ENCODE peak calls at places on chromosomes 1 and 21, in ten cellular contexts. One of them, this sample, is unnamed.

GRCh38 chr1:208054485-208054884 is 143.6 kb upstream of the CD34 start:
- DNase-seq in AG09319: no peak
- DNase-seq in upper lobe of right lung: no peak
- DNase-seq in AG04450: no peak
- DNase-seq in heart left ventricle: no peak
- DNase-seq in IMR-90: no peak
- DNase-seq in CD8-positive, alpha-beta T cell: no peak
- DNase-seq in body of pancreas: no peak
- DNase-seq in GM23338: no peak
- DNase-seq in cardiac fibroblast: peak
- DNase-seq in this sample: no peak

GRCh38 chr1:181090653-181091126 is 2.2 kb downstream of the IER5 start:
- DNase-seq in AG09319: no peak
- DNase-seq in upper lobe of right lung: no peak
- DNase-seq in AG04450: no peak
- DNase-seq in heart left ventricle: no peak
- DNase-seq in IMR-90: no peak
- DNase-seq in CD8-positive, alpha-beta T cell: no peak
- DNase-seq in body of pancreas: no peak
- DNase-seq in GM23338: no peak
- DNase-seq in cardiac fibroblast: no peak
- DNase-seq in this sample: no peak

GRCh38 chr1:153649867-153650235 is 8.7 kb upstream of the SNAPIN start:
- DNase-seq in AG09319: no peak
- DNase-seq in upper lobe of right lung: no peak
- DNase-seq in AG04450: no peak
- DNase-seq in heart left ventricle: peak
- DNase-seq in IMR-90: no peak
- DNase-seq in CD8-positive, alpha-beta T cell: no peak
- DNase-seq in body of pancreas: peak
- DNase-seq in GM23338: no peak
- DNase-seq in cardiac fibroblast: no peak
- DNase-seq in this sample: no peak

GRCh38 chr1:17141441-17142197 is 22.4 kb upstream of the PADI2 start:
- DNase-seq in AG09319: no peak
- DNase-seq in upper lobe of right lung: no peak
- DNase-seq in AG04450: no peak
- DNase-seq in heart left ventricle: no peak
- DNase-seq in IMR-90: no peak
- DNase-seq in CD8-positive, alpha-beta T cell: no peak
- DNase-seq in body of pancreas: no peak
- DNase-seq in GM23338: no peak
- DNase-seq in cardiac fibroblast: no peak
- DNase-seq in this sample: peak

GRCh38 chr1:199701731-199702130 is 325.8 kb upstream of the NR5A2 start:
- DNase-seq in AG09319: no peak
- DNase-seq in upper lobe of right lung: no peak
- DNase-seq in AG04450: no peak
- DNase-seq in heart left ventricle: no peak
- DNase-seq in IMR-90: peak
- DNase-seq in CD8-positive, alpha-beta T cell: no peak
- DNase-seq in body of pancreas: no peak
- DNase-seq in GM23338: no peak
- DNase-seq in cardiac fibroblast: peak
- DNase-seq in this sample: no peak

GRCh38 chr1:170776777-170777176 is 112.8 kb downstream of the PRRX1 start:
- DNase-seq in AG09319: no peak
- DNase-seq in upper lobe of right lung: no peak
- DNase-seq in AG04450: no peak
- DNase-seq in heart left ventricle: no peak
- DNase-seq in IMR-90: no peak
- DNase-seq in CD8-positive, alpha-beta T cell: no peak
- DNase-seq in body of pancreas: no peak
- DNase-seq in GM23338: no peak
- DNase-seq in cardiac fibroblast: no peak
- DNase-seq in this sample: no peak

GRCh38 chr21:33848252-33848953 is 67.2 kb downstream of the ATP5PO start:
- DNase-seq in AG09319: no peak
- DNase-seq in upper lobe of right lung: no peak
- DNase-seq in AG04450: no peak
- DNase-seq in heart left ventricle: no peak
- DNase-seq in IMR-90: no peak
- DNase-seq in CD8-positive, alpha-beta T cell: no peak
- DNase-seq in body of pancreas: no peak
- DNase-seq in GM23338: no peak
- DNase-seq in cardiac fibroblast: no peak
- DNase-seq in this sample: no peak

GRCh38 chr1:232474821-232475220 is 155.1 kb downstream of the SIPA1L2 start:
- DNase-seq in AG09319: no peak
- DNase-seq in upper lobe of right lung: no peak
- DNase-seq in AG04450: no peak
- DNase-seq in heart left ventricle: no peak
- DNase-seq in IMR-90: peak
- DNase-seq in CD8-positive, alpha-beta T cell: no peak
- DNase-seq in body of pancreas: no peak
- DNase-seq in GM23338: no peak
- DNase-seq in cardiac fibroblast: peak
- DNase-seq in this sample: no peak

GRCh38 chr1:54559771-54560231 is 11.8 kb downstream of the ACOT11 start:
- DNase-seq in AG09319: no peak
- DNase-seq in upper lobe of right lung: peak
- DNase-seq in AG04450: no peak
- DNase-seq in heart left ventricle: peak
- DNase-seq in IMR-90: no peak
- DNase-seq in CD8-positive, alpha-beta T cell: no peak
- DNase-seq in body of pancreas: no peak
- DNase-seq in GM23338: no peak
- DNase-seq in cardiac fibroblast: no peak
- DNase-seq in this sample: no peak

GRCh38 chr21:46556802-46557201 is 48.1 kb downstream of the S100B start:
- DNase-seq in AG09319: no peak
- DNase-seq in upper lobe of right lung: no peak
- DNase-seq in AG04450: no peak
- DNase-seq in heart left ventricle: no peak
- DNase-seq in IMR-90: no peak
- DNase-seq in CD8-positive, alpha-beta T cell: no peak
- DNase-seq in body of pancreas: no peak
- DNase-seq in GM23338: no peak
- DNase-seq in cardiac fibroblast: no peak
- DNase-seq in this sample: no peak

GRCh38 chr1:202798260-202798659 is 10.0 kb downstream of the KDM5B start:
- DNase-seq in AG09319: no peak
- DNase-seq in upper lobe of right lung: no peak
- DNase-seq in AG04450: no peak
- DNase-seq in heart left ventricle: no peak
- DNase-seq in IMR-90: no peak
- DNase-seq in CD8-positive, alpha-beta T cell: no peak
- DNase-seq in body of pancreas: no peak
- DNase-seq in GM23338: no peak
- DNase-seq in cardiac fibroblast: no peak
- DNase-seq in this sample: no peak

GRCh38 chr1:108561731-108562326 is 1.9 kb downstream of the EEIG2 start:
- DNase-seq in AG09319: no peak
- DNase-seq in upper lobe of right lung: peak
- DNase-seq in AG04450: no peak
- DNase-seq in heart left ventricle: peak
- DNase-seq in IMR-90: no peak
- DNase-seq in CD8-positive, alpha-beta T cell: peak
- DNase-seq in body of pancreas: peak
- DNase-seq in GM23338: peak
- DNase-seq in cardiac fibroblast: peak
- DNase-seq in this sample: peak

GRCh38 chr1:108559215-108560142 is at the start of gene EEIG2:
- DNase-seq in AG09319: peak
- DNase-seq in upper lobe of right lung: peak
- DNase-seq in AG04450: peak
- DNase-seq in heart left ventricle: peak
- DNase-seq in IMR-90: peak
- DNase-seq in CD8-positive, alpha-beta T cell: peak
- DNase-seq in body of pancreas: peak
- DNase-seq in GM23338: peak
- DNase-seq in cardiac fibroblast: peak
- DNase-seq in this sample: peak

GRCh38 chr1:108560430-108561144 is 687 bp downstream of the EEIG2 start:
- DNase-seq in AG09319: no peak
- DNase-seq in upper lobe of right lung: peak
- DNase-seq in AG04450: no peak
- DNase-seq in heart left ventricle: peak
- DNase-seq in IMR-90: peak
- DNase-seq in CD8-positive, alpha-beta T cell: peak
- DNase-seq in body of pancreas: peak
- DNase-seq in GM23338: peak
- DNase-seq in cardiac fibroblast: peak
- DNase-seq in this sample: no peak

GRCh38 chr1:108560143-108560429 is 186 bp downstream of the EEIG2 start:
- DNase-seq in AG09319: no peak
- DNase-seq in upper lobe of right lung: peak
- DNase-seq in AG04450: no peak
- DNase-seq in heart left ventricle: no peak
- DNase-seq in IMR-90: no peak
- DNase-seq in CD8-positive, alpha-beta T cell: no peak
- DNase-seq in body of pancreas: no peak
- DNase-seq in GM23338: no peak
- DNase-seq in cardiac fibroblast: no peak
- DNase-seq in this sample: no peak

GRCh38 chr1:108561145-108561458 is 1.2 kb downstream of the EEIG2 start:
- DNase-seq in AG09319: no peak
- DNase-seq in upper lobe of right lung: no peak
- DNase-seq in AG04450: no peak
- DNase-seq in heart left ventricle: no peak
- DNase-seq in IMR-90: no peak
- DNase-seq in CD8-positive, alpha-beta T cell: no peak
- DNase-seq in body of pancreas: no peak
- DNase-seq in GM23338: no peak
- DNase-seq in cardiac fibroblast: no peak
- DNase-seq in this sample: peak
- TF ChIP-seq CTCF in AG09319: no peak
- TF ChIP-seq CTCF in upper lobe of right lung: no peak
- TF ChIP-seq CTCF in AG04450: no peak
- TF ChIP-seq CTCF in heart left ventricle: peak
- TF ChIP-seq CTCF in IMR-90: no peak
- TF ChIP-seq CTCF in CD8-positive, alpha-beta T cell: no peak
- TF ChIP-seq CTCF in body of pancreas: no peak
- TF ChIP-seq CTCF in GM23338: no peak
- TF ChIP-seq CTCF in cardiac fibroblast: no peak
- TF ChIP-seq CTCF in this sample: no peak

GRCh38 chr1:67522793-67523192 is 92.6 kb upstream of the SERBP1 start:
- DNase-seq in AG09319: no peak
- DNase-seq in upper lobe of right lung: no peak
- DNase-seq in AG04450: no peak
- DNase-seq in heart left ventricle: no peak
- DNase-seq in IMR-90: no peak
- DNase-seq in CD8-positive, alpha-beta T cell: no peak
- DNase-seq in body of pancreas: no peak
- DNase-seq in GM23338: no peak
- DNase-seq in cardiac fibroblast: no peak
- DNase-seq in this sample: no peak

GRCh38 chr1:67525053-67525760 is 95.0 kb upstream of the SERBP1 start:
- DNase-seq in AG09319: no peak
- DNase-seq in upper lobe of right lung: no peak
- DNase-seq in AG04450: no peak
- DNase-seq in heart left ventricle: no peak
- DNase-seq in IMR-90: no peak
- DNase-seq in CD8-positive, alpha-beta T cell: no peak
- DNase-seq in body of pancreas: no peak
- DNase-seq in GM23338: no peak
- DNase-seq in cardiac fibroblast: no peak
- DNase-seq in this sample: no peak

GRCh38 chr1:67528141-67528540 is 97.9 kb upstream of the SERBP1 start:
- DNase-seq in AG09319: no peak
- DNase-seq in upper lobe of right lung: no peak
- DNase-seq in AG04450: no peak
- DNase-seq in heart left ventricle: no peak
- DNase-seq in IMR-90: no peak
- DNase-seq in CD8-positive, alpha-beta T cell: no peak
- DNase-seq in body of pancreas: no peak
- DNase-seq in GM23338: no peak
- DNase-seq in cardiac fibroblast: no peak
- DNase-seq in this sample: no peak

GRCh38 chr1:67522001-67522441 is 91.8 kb upstream of the SERBP1 start:
- DNase-seq in AG09319: no peak
- DNase-seq in upper lobe of right lung: no peak
- DNase-seq in AG04450: no peak
- DNase-seq in heart left ventricle: no peak
- DNase-seq in IMR-90: no peak
- DNase-seq in CD8-positive, alpha-beta T cell: no peak
- DNase-seq in body of pancreas: no peak
- DNase-seq in GM23338: no peak
- DNase-seq in cardiac fibroblast: no peak
- DNase-seq in this sample: no peak

GRCh38 chr1:67524143-67525052 is 94.2 kb upstream of the SERBP1 start:
- DNase-seq in AG09319: no peak
- DNase-seq in upper lobe of right lung: no peak
- DNase-seq in AG04450: no peak
- DNase-seq in heart left ventricle: no peak
- DNase-seq in IMR-90: no peak
- DNase-seq in CD8-positive, alpha-beta T cell: no peak
- DNase-seq in body of pancreas: no peak
- DNase-seq in GM23338: peak
- DNase-seq in cardiac fibroblast: peak
- DNase-seq in this sample: no peak
- TF ChIP-seq CTCF in AG09319: no peak
- TF ChIP-seq CTCF in upper lobe of right lung: peak
- TF ChIP-seq CTCF in AG04450: peak
- TF ChIP-seq CTCF in heart left ventricle: no peak
- TF ChIP-seq CTCF in IMR-90: peak
- TF ChIP-seq CTCF in CD8-positive, alpha-beta T cell: no peak
- TF ChIP-seq CTCF in body of pancreas: no peak
- TF ChIP-seq CTCF in GM23338: peak
- TF ChIP-seq CTCF in cardiac fibroblast: peak
- TF ChIP-seq CTCF in this sample: peak

GRCh38 chr1:76807543-76808260 is 59.6 kb upstream of the ST6GALNAC5 start:
- DNase-seq in AG09319: no peak
- DNase-seq in upper lobe of right lung: no peak
- DNase-seq in AG04450: no peak
- DNase-seq in heart left ventricle: no peak
- DNase-seq in IMR-90: no peak
- DNase-seq in CD8-positive, alpha-beta T cell: no peak
- DNase-seq in body of pancreas: no peak
- DNase-seq in GM23338: no peak
- DNase-seq in cardiac fibroblast: no peak
- DNase-seq in this sample: no peak
- TF ChIP-seq CTCF in AG09319: no peak
- TF ChIP-seq CTCF in upper lobe of right lung: no peak
- TF ChIP-seq CTCF in AG04450: no peak
- TF ChIP-seq CTCF in heart left ventricle: no peak
- TF ChIP-seq CTCF in IMR-90: no peak
- TF ChIP-seq CTCF in CD8-positive, alpha-beta T cell: no peak
- TF ChIP-seq CTCF in body of pancreas: no peak
- TF ChIP-seq CTCF in GM23338: no peak
- TF ChIP-seq CTCF in cardiac fibroblast: no peak
- TF ChIP-seq CTCF in this sample: no peak

DNA sequence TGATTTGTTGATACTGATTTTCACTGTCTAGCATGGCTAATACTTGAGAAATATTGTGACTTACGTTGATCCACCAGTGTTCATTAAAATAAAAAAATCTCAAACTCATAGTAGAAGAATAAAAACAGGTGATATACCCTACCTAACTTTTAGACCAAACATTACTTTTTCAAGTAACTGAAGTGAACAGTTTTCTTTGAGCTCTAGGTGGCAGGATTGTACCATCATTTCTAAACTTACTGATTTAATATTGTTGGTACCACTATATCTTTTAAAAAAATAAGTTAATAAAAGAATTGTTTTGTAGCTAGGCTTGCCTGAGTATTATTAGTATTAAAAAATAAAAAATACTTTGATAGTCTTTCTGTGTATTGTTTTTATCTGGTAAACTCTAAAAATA is 21.5 kb downstream of the CDC73 start:
- DNase-seq in AG09319: no peak
- DNase-seq in upper lobe of right lung: no peak
- DNase-seq in AG04450: no peak
- DNase-seq in heart left ventricle: no peak
- DNase-seq in IMR-90: peak
- DNase-seq in CD8-positive, alpha-beta T cell: no peak
- DNase-seq in body of pancreas: no peak
- DNase-seq in GM23338: no peak
- DNase-seq in cardiac fibroblast: peak
- DNase-seq in this sample: no peak
- TF ChIP-seq CTCF in AG09319: no peak
- TF ChIP-seq CTCF in upper lobe of right lung: peak
- TF ChIP-seq CTCF in AG04450: peak
- TF ChIP-seq CTCF in heart left ventricle: peak
- TF ChIP-seq CTCF in IMR-90: peak
- TF ChIP-seq CTCF in CD8-positive, alpha-beta T cell: peak
- TF ChIP-seq CTCF in body of pancreas: peak
- TF ChIP-seq CTCF in GM23338: no peak
- TF ChIP-seq CTCF in cardiac fibroblast: peak
- TF ChIP-seq CTCF in this sample: peak